ENCODE peak calls at places on chromosomes 2 and 18, in four cellular contexts. U is small intestine; M is CD4-positive, alpha-beta memory T cell; Q is lower lobe of right lung. P is an unnamed sample. For H3K36me3, the result is how much of the 10 kb centered on the place peaks cover.

GRCh38 chr2:67581751-67582150 is 184.6 kb downstream of the ETAA1 start:
- DNase-seq in U (no peak), M (no peak), Q (no peak), P (no peak)

GRCh38 chr2:95024960-95025405 is 525 bp upstream of the MAL start:
- DNase-seq in U (no peak), M (no peak), Q (no peak), P (peak)

GRCh38 chr18:58639751-58640427 is 11.0 kb upstream of the ALPK2 start:
- DNase-seq in U (no peak), M (no peak), Q (no peak), P (peak)

GRCh38 chr18:79644006-79644665 is 35.5 kb upstream of the CTDP1 start:
- DNase-seq in U (peak), M (peak), Q (peak), P (peak)

GRCh38 chr2:96251721-96252292 is 14.0 kb downstream of the TMEM127 start:
- DNase-seq in U (no peak), M (no peak), Q (no peak), P (no peak)

GRCh38 chr18:60090170-60090569 is 190.4 kb downstream of the PMAIP1 start:
- DNase-seq in U (peak), M (no peak), Q (no peak), P (no peak)

GRCh38 chr18:32730068-32730467 is 42.8 kb downstream of the KLHL14 start:
- DNase-seq in U (no peak), M (no peak), Q (no peak), P (no peak)

GRCh38 chr2:199956062-199956380 is 639 bp downstream of the MAIP1 start:
- DNase-seq in U (peak), M (no peak), Q (no peak), P (no peak)

GRCh38 chr2:42613281-42614064 is 45.0 kb downstream of the MTA3 start:
- DNase-seq in U (no peak), M (no peak), Q (no peak), P (no peak)

GRCh38 chr2:226131299-226131784 is 668.3 kb downstream of the IRS1 start:
- DNase-seq in U (no peak), M (no peak), Q (no peak), P (no peak)

GRCh38 chr2:20930928-20931327 is 108.0 kb upstream of the LDAH start:
- DNase-seq in U (no peak), M (no peak), Q (no peak), P (no peak)

GRCh38 chr2:48315847-48316194 is 214.1 kb upstream of the STON1 start:
- DNase-seq in U (peak), M (no peak), Q (peak), P (peak)

GRCh38 chr2:215917953-215918620 is 95.3 kb downstream of the MREG start:
- DNase-seq in U (no peak), M (no peak), Q (no peak), P (no peak)

GRCh38 chr2:158688722-158689121 is 106.4 kb upstream of the DAPL1 start:
- DNase-seq in U (no peak), M (no peak), Q (no peak), P (no peak)

GRCh38 chr2:190100298-190100697 is 37.8 kb upstream of the MSTN start:
- DNase-seq in U (no peak), M (no peak), Q (no peak), P (no peak)

GRCh38 chr2:100178864-100179263 is 36.5 kb upstream of the AFF3 start:
- DNase-seq in U (no peak), M (no peak), Q (no peak), P (no peak)

GRCh38 chr2:74379851-74380789 is at the start of gene DCTN1:
- DNase-seq in U (peak), M (peak), Q (no peak), P (peak)

GRCh38 chr2:170084820-170085475 is 93.0 kb upstream of the MYO3B start:
- DNase-seq in U (no peak), M (no peak), Q (no peak), P (no peak)

GRCh38 chr2:180722551-180723239 is 257.7 kb upstream of the UBE2E3 start:
- DNase-seq in U (no peak), M (no peak), Q (no peak), P (no peak)

GRCh38 chr2:190599546-190600220 is 49.2 kb upstream of the NAB1 start:
- DNase-seq in U (no peak), M (no peak), Q (no peak), P (no peak)

GRCh38 chr2:191204443-191204842 is 40.8 kb upstream of the MYO1B start:
- DNase-seq in U (no peak), M (peak), Q (no peak), P (no peak)

GRCh38 chr18:41973989-41974388 is 19.0 kb downstream of the PIK3C3 start:
- DNase-seq in U (no peak), M (no peak), Q (no peak), P (no peak)

GRCh38 chr2:224594840-224595239 is 9.7 kb upstream of the CUL3 start:
- DNase-seq in U (no peak), M (no peak), Q (no peak), P (no peak)

GRCh38 chr18:75227535-75227934 is 16.9 kb downstream of the TSHZ1 start:
- DNase-seq in U (peak), M (no peak), Q (no peak), P (no peak)

GRCh38 chr2:75553961-75554539 is 6.7 kb downstream of the EVA1A start:
- DNase-seq in U (no peak), M (no peak), Q (no peak), P (no peak)

GRCh38 chr18:3250237-3251107 is 2.9 kb downstream of the MYL12A start:
- DNase-seq in U (peak), M (no peak), Q (no peak), P (peak)

GRCh38 chr2:166632616-166633015 is 138.6 kb upstream of the SCN7A start:
- DNase-seq in U (no peak), M (no peak), Q (no peak), P (no peak)

GRCh38 chr2:200405599-200406298 is 99.3 kb downstream of the SPATS2L start:
- DNase-seq in U (peak), M (no peak), Q (no peak), P (no peak)

GRCh38 chr2:191678437-191679110 is 638 bp downstream of the NABP1 start:
- DNase-seq in U (peak), M (peak), Q (peak), P (no peak)

GRCh38 chr18:63320690-63321265 is 1.2 kb upstream of the BCL2 start:
- DNase-seq in U (peak), M (peak), Q (peak), P (peak)

GRCh38 chr18:37484893-37485834 is 80.4 kb downstream of the CELF4 start:
- DNase-seq in U (peak), M (no peak), Q (no peak), P (no peak)

GRCh38 chr2:904243-905024 is 46.2 kb upstream of the SNTG2 start:
- DNase-seq in U (no peak), M (no peak), Q (no peak), P (no peak)
- H3K27ac ChIP-seq in U (no peak), M (no peak), Q (no peak), P (no peak)

DNA sequence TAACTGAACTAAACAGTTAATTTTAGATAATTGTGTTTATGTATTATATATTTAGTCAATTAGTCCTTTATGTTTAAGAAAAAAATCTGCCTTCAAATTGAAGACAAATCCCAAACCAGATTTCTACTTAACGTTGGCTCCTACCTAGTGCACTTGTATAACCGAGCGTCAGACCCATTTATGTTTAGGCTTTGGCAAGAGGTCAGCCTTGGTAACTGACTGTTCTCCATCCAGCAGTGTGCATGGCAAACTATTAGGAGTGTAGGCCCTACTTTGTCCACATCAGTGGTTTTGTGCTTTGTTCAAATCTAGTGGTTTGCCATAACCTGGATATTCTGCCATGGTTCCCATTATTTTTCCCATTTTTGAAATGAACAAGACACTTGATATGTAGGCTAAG is 114.8 kb downstream of the MIB1 start:
- DNase-seq in U (no peak), M (no peak), Q (no peak), P (no peak)
- H3K36me3 ChIP-seq in U (under half), M (under half), Q (under half), P (under half)

GRCh38 chr2:69138247-69138754 is 125.3 kb downstream of the ANTXR1 start:
- DNase-seq in U (no peak), M (no peak), Q (no peak), P (no peak)
- H3K27ac ChIP-seq in U (no peak), M (no peak), Q (no peak), P (no peak)

DNA sequence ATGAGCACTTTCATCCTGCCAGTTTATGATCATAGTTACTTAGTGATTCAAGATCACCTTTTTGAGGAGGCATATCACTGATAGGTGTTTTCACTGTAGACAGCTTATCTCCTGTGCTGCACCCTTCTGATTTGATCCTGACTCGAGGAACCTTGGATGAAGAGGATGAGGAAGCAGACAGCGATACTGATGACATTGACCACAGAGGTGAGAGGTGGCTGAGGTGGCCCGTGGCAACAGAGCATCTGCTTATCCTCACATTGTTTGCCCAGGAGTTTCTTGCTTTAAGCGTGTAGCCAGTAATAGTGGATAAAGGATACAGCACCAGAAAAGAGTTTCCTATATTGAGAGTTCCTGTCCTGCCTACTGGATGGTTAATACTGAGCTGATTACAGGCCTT is 15.7 kb downstream of the SUPT7L start:
- DNase-seq in U (no peak), M (no peak), Q (no peak), P (no peak)
- H3K36me3 ChIP-seq in U (under half), M (half or more), Q (half or more), P (half or more)